ENCODE peak calls at places on chromosomes 11 and 22, in six cellular contexts. One of them, this sample, is unnamed.

GRCh38 chr11:128417607-128418324 is 169.6 kb downstream of the ETS1 start:
- DNase-seq in choroid plexus epithelial cell: peak
- DNase-seq in stimulated activated CD4-positive, alpha-beta T cell treated with anti-CD3 and anti-CD28 coated beads, TNF-alpha, amount 100 ng/mL, for 1 hour: no peak
- DNase-seq in activated CD4-positive, CD25-positive, alpha-beta regulatory T cell: no peak
- DNase-seq in HT1080: peak
- DNase-seq in endothelial cell: no peak
- DNase-seq in this sample: no peak

GRCh38 chr11:1163911-1164735 is 6.4 kb downstream of the MUC5AC start:
- DNase-seq in choroid plexus epithelial cell: no peak
- DNase-seq in stimulated activated CD4-positive, alpha-beta T cell treated with anti-CD3 and anti-CD28 coated beads, TNF-alpha, amount 100 ng/mL, for 1 hour: no peak
- DNase-seq in activated CD4-positive, CD25-positive, alpha-beta regulatory T cell: no peak
- DNase-seq in HT1080: no peak
- DNase-seq in endothelial cell: no peak
- DNase-seq in this sample: no peak

GRCh38 chr11:56764976-56765375 is 16.5 kb upstream of the OR9G4 start:
- DNase-seq in choroid plexus epithelial cell: no peak
- DNase-seq in stimulated activated CD4-positive, alpha-beta T cell treated with anti-CD3 and anti-CD28 coated beads, TNF-alpha, amount 100 ng/mL, for 1 hour: no peak
- DNase-seq in activated CD4-positive, CD25-positive, alpha-beta regulatory T cell: no peak
- DNase-seq in HT1080: peak
- DNase-seq in endothelial cell: no peak
- DNase-seq in this sample: no peak

GRCh38 chr22:46626911-46627805 is 7.0 kb downstream of the GRAMD4 start:
- DNase-seq in choroid plexus epithelial cell: no peak
- DNase-seq in stimulated activated CD4-positive, alpha-beta T cell treated with anti-CD3 and anti-CD28 coated beads, TNF-alpha, amount 100 ng/mL, for 1 hour: no peak
- DNase-seq in activated CD4-positive, CD25-positive, alpha-beta regulatory T cell: no peak
- DNase-seq in HT1080: no peak
- DNase-seq in endothelial cell: no peak
- DNase-seq in this sample: no peak

GRCh38 chr22:38088723-38089473 is 4.9 kb upstream of the SLC16A8 start:
- DNase-seq in choroid plexus epithelial cell: no peak
- DNase-seq in stimulated activated CD4-positive, alpha-beta T cell treated with anti-CD3 and anti-CD28 coated beads, TNF-alpha, amount 100 ng/mL, for 1 hour: no peak
- DNase-seq in activated CD4-positive, CD25-positive, alpha-beta regulatory T cell: no peak
- DNase-seq in HT1080: no peak
- DNase-seq in endothelial cell: no peak
- DNase-seq in this sample: no peak

GRCh38 chr11:14275081-14275480 is 83.9 kb downstream of the RRAS2 start:
- DNase-seq in choroid plexus epithelial cell: peak
- DNase-seq in stimulated activated CD4-positive, alpha-beta T cell treated with anti-CD3 and anti-CD28 coated beads, TNF-alpha, amount 100 ng/mL, for 1 hour: no peak
- DNase-seq in activated CD4-positive, CD25-positive, alpha-beta regulatory T cell: no peak
- DNase-seq in HT1080: no peak
- DNase-seq in endothelial cell: no peak
- DNase-seq in this sample: no peak

GRCh38 chr11:34512810-34513673 is 552 bp downstream of the ELF5 start:
- DNase-seq in choroid plexus epithelial cell: peak
- DNase-seq in stimulated activated CD4-positive, alpha-beta T cell treated with anti-CD3 and anti-CD28 coated beads, TNF-alpha, amount 100 ng/mL, for 1 hour: peak
- DNase-seq in activated CD4-positive, CD25-positive, alpha-beta regulatory T cell: peak
- DNase-seq in HT1080: peak
- DNase-seq in endothelial cell: peak
- DNase-seq in this sample: peak

GRCh38 chr22:25488244-25489020 is 76.0 kb upstream of the GRK3 start:
- DNase-seq in choroid plexus epithelial cell: peak
- DNase-seq in stimulated activated CD4-positive, alpha-beta T cell treated with anti-CD3 and anti-CD28 coated beads, TNF-alpha, amount 100 ng/mL, for 1 hour: no peak
- DNase-seq in activated CD4-positive, CD25-positive, alpha-beta regulatory T cell: no peak
- DNase-seq in HT1080: peak
- DNase-seq in endothelial cell: no peak
- DNase-seq in this sample: no peak

GRCh38 chr22:30183861-30184278 is 62.7 kb downstream of the LIF start:
- DNase-seq in choroid plexus epithelial cell: peak
- DNase-seq in stimulated activated CD4-positive, alpha-beta T cell treated with anti-CD3 and anti-CD28 coated beads, TNF-alpha, amount 100 ng/mL, for 1 hour: no peak
- DNase-seq in activated CD4-positive, CD25-positive, alpha-beta regulatory T cell: no peak
- DNase-seq in HT1080: peak
- DNase-seq in endothelial cell: no peak
- DNase-seq in this sample: no peak

GRCh38 chr22:23376256-23376655 is 195.9 kb downstream of the BCR start:
- DNase-seq in choroid plexus epithelial cell: peak
- DNase-seq in stimulated activated CD4-positive, alpha-beta T cell treated with anti-CD3 and anti-CD28 coated beads, TNF-alpha, amount 100 ng/mL, for 1 hour: no peak
- DNase-seq in activated CD4-positive, CD25-positive, alpha-beta regulatory T cell: no peak
- DNase-seq in HT1080: peak
- DNase-seq in endothelial cell: peak
- DNase-seq in this sample: no peak

GRCh38 chr22:35456757-35457156 is 56.8 kb downstream of the MCM5 start:
- DNase-seq in choroid plexus epithelial cell: no peak
- DNase-seq in stimulated activated CD4-positive, alpha-beta T cell treated with anti-CD3 and anti-CD28 coated beads, TNF-alpha, amount 100 ng/mL, for 1 hour: no peak
- DNase-seq in activated CD4-positive, CD25-positive, alpha-beta regulatory T cell: no peak
- DNase-seq in HT1080: no peak
- DNase-seq in endothelial cell: no peak
- DNase-seq in this sample: no peak

GRCh38 chr22:35742342-35743100 is 24.8 kb downstream of the APOL5 start:
- DNase-seq in choroid plexus epithelial cell: peak
- DNase-seq in stimulated activated CD4-positive, alpha-beta T cell treated with anti-CD3 and anti-CD28 coated beads, TNF-alpha, amount 100 ng/mL, for 1 hour: no peak
- DNase-seq in activated CD4-positive, CD25-positive, alpha-beta regulatory T cell: no peak
- DNase-seq in HT1080: peak
- DNase-seq in endothelial cell: no peak
- DNase-seq in this sample: no peak

GRCh38 chr11:116881153-116881552 is 43.7 kb upstream of the APOA1 start:
- DNase-seq in choroid plexus epithelial cell: no peak
- DNase-seq in stimulated activated CD4-positive, alpha-beta T cell treated with anti-CD3 and anti-CD28 coated beads, TNF-alpha, amount 100 ng/mL, for 1 hour: no peak
- DNase-seq in activated CD4-positive, CD25-positive, alpha-beta regulatory T cell: no peak
- DNase-seq in HT1080: no peak
- DNase-seq in endothelial cell: no peak
- DNase-seq in this sample: no peak

GRCh38 chr11:131694526-131695424 is 324.4 kb downstream of the NTM start:
- DNase-seq in choroid plexus epithelial cell: peak
- DNase-seq in stimulated activated CD4-positive, alpha-beta T cell treated with anti-CD3 and anti-CD28 coated beads, TNF-alpha, amount 100 ng/mL, for 1 hour: no peak
- DNase-seq in activated CD4-positive, CD25-positive, alpha-beta regulatory T cell: peak
- DNase-seq in HT1080: peak
- DNase-seq in endothelial cell: peak
- DNase-seq in this sample: peak

GRCh38 chr22:27990879-27991278 is 71.8 kb upstream of the PITPNB start:
- DNase-seq in choroid plexus epithelial cell: peak
- DNase-seq in stimulated activated CD4-positive, alpha-beta T cell treated with anti-CD3 and anti-CD28 coated beads, TNF-alpha, amount 100 ng/mL, for 1 hour: no peak
- DNase-seq in activated CD4-positive, CD25-positive, alpha-beta regulatory T cell: no peak
- DNase-seq in HT1080: peak
- DNase-seq in endothelial cell: peak
- DNase-seq in this sample: no peak

GRCh38 chr11:66570117-66570825 is 1.9 kb upstream of the CTSF start:
- DNase-seq in choroid plexus epithelial cell: no peak
- DNase-seq in stimulated activated CD4-positive, alpha-beta T cell treated with anti-CD3 and anti-CD28 coated beads, TNF-alpha, amount 100 ng/mL, for 1 hour: no peak
- DNase-seq in activated CD4-positive, CD25-positive, alpha-beta regulatory T cell: no peak
- DNase-seq in HT1080: no peak
- DNase-seq in endothelial cell: no peak
- DNase-seq in this sample: no peak

GRCh38 chr11:111414267-111414931 is 35.3 kb upstream of the POU2AF1 start:
- DNase-seq in choroid plexus epithelial cell: no peak
- DNase-seq in stimulated activated CD4-positive, alpha-beta T cell treated with anti-CD3 and anti-CD28 coated beads, TNF-alpha, amount 100 ng/mL, for 1 hour: no peak
- DNase-seq in activated CD4-positive, CD25-positive, alpha-beta regulatory T cell: no peak
- DNase-seq in HT1080: no peak
- DNase-seq in endothelial cell: no peak
- DNase-seq in this sample: no peak

GRCh38 chr11:76800466-76801200 is 17.5 kb downstream of the TSKU start:
- DNase-seq in choroid plexus epithelial cell: no peak
- DNase-seq in stimulated activated CD4-positive, alpha-beta T cell treated with anti-CD3 and anti-CD28 coated beads, TNF-alpha, amount 100 ng/mL, for 1 hour: no peak
- DNase-seq in activated CD4-positive, CD25-positive, alpha-beta regulatory T cell: no peak
- DNase-seq in HT1080: no peak
- DNase-seq in endothelial cell: no peak
- DNase-seq in this sample: no peak

GRCh38 chr11:133981156-133981555 is 24.4 kb upstream of the IGSF9B start:
- DNase-seq in choroid plexus epithelial cell: no peak
- DNase-seq in stimulated activated CD4-positive, alpha-beta T cell treated with anti-CD3 and anti-CD28 coated beads, TNF-alpha, amount 100 ng/mL, for 1 hour: no peak
- DNase-seq in activated CD4-positive, CD25-positive, alpha-beta regulatory T cell: no peak
- DNase-seq in HT1080: no peak
- DNase-seq in endothelial cell: no peak
- DNase-seq in this sample: no peak

This sample was measured in mesothelial cell of epicardium.